ENCODE peak calls at places on chromosomes 7 and 10, in four cellular contexts. Y is A549, S is WTC11, G is HepG2. X is an unnamed sample.

GRCh38 chr10:117621196-117621595 is 78.7 kb downstream of the EMX2 start:
- DNase-seq in S (no peak), G (no peak), Y (no peak), X (no peak)

GRCh38 chr7:88357295-88357694 is 50.6 kb upstream of the STEAP4 start:
- DNase-seq in Y (peak), S (peak), G (no peak), X (no peak)

GRCh38 chr7:27200761-27201230 is 905 bp upstream of the HOXA13 start:
- DNase-seq in Y (no peak), S (no peak), G (no peak), X (no peak)

GRCh38 chr7:32501522-32501921 is 6.2 kb downstream of the AVL9 start:
- DNase-seq in Y (no peak), G (peak), S (no peak), X (no peak)

GRCh38 chr7:175955-176354 is 16.4 kb upstream of the FAM20C start:
- DNase-seq in Y (no peak), G (no peak), S (no peak), X (no peak)

GRCh38 chr10:44934416-44935200 is 23.5 kb downstream of the TMEM72 start:
- DNase-seq in Y (no peak), G (no peak), S (no peak), X (no peak)

GRCh38 chr10:30821269-30821993 is 191.9 kb upstream of the LYZL2 start:
- DNase-seq in Y (no peak), S (no peak), G (no peak), X (no peak)

GRCh38 chr7:64882341-64883112 is 20.5 kb upstream of the ZNF273 start:
- DNase-seq in G (no peak), S (no peak), Y (no peak), X (no peak)

GRCh38 chr10:43471929-43472720 is 35.2 kb downstream of the ZNF487 start:
- DNase-seq in Y (no peak), G (no peak), S (no peak), X (no peak)

GRCh38 chr10:70579234-70580002 is 23.1 kb downstream of the PRF1 start:
- DNase-seq in S (no peak), G (no peak), Y (no peak), X (peak)

GRCh38 chr10:80471715-80472233 is 17.7 kb downstream of the TSPAN14 start:
- DNase-seq in G (no peak), S (no peak), Y (no peak), X (no peak)

GRCh38 chr7:131027287-131027773 is 293.3 kb upstream of the KLF14 start:
- DNase-seq in Y (no peak), G (no peak), S (peak), X (peak)

GRCh38 chr7:28558236-28558635 is 145.9 kb downstream of the CREB5 start:
- DNase-seq in Y (no peak), S (no peak), G (no peak), X (no peak)

GRCh38 chr10:21138769-21139324 is 241.7 kb upstream of the NEBL start:
- DNase-seq in G (no peak), S (no peak), Y (no peak), X (no peak)

GRCh38 chr10:49649294-49649693 is 30.2 kb upstream of the C10orf53 start:
- DNase-seq in G (no peak), Y (no peak), S (peak), X (no peak)
- TF ChIP-seq HMGXB4 in G (no peak), Y (no peak), S (no peak), X (no peak)

GRCh38 chr10:102564209-102564834 is 60.5 kb downstream of the SUFU start:
- DNase-seq in Y (no peak), S (no peak), G (no peak), X (no peak)
- TF ChIP-seq HMGXB4 in Y (no peak), S (no peak), G (no peak), X (no peak)

DNA sequence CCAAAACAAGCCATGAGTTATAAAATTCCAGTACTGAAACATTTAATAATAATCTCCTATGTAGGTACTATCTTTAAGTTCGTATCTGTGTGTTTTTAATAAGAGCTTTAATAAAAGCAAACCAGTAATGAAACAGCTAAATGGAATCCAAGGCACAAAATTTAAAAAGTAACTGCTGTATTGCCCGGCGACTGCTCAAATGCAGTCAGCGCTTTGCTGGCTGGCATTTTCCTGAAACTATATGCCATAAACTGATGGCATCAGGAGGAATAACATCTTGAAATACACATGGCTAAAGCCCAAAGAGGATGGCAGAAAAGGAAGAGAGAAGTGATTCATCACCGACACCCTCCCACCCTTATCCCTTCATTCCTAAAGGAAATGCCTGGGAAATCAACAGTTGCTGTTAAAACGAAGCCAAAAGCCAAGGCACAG is 133.1 kb downstream of the CUBN start:
- DNase-seq in S (no peak), Y (no peak), G (no peak), X (peak)
- TF ChIP-seq HMGXB4 in S (no peak), Y (no peak), G (no peak), X (no peak)

GRCh38 chr7:43460733-43461348 is 122.1 kb upstream of the STK17A start:
- DNase-seq in Y (no peak), S (no peak), G (peak), X (no peak)
- TF ChIP-seq HMGXB4 in Y (no peak), S (no peak), G (no peak), X (no peak)

GRCh38 chr10:6382081-6382480 is 179.3 kb downstream of the PFKFB3 start:
- DNase-seq in Y (no peak), G (no peak), S (no peak), X (no peak)
- TF ChIP-seq HMGXB4 in Y (no peak), G (no peak), S (no peak), X (no peak)

DNA sequence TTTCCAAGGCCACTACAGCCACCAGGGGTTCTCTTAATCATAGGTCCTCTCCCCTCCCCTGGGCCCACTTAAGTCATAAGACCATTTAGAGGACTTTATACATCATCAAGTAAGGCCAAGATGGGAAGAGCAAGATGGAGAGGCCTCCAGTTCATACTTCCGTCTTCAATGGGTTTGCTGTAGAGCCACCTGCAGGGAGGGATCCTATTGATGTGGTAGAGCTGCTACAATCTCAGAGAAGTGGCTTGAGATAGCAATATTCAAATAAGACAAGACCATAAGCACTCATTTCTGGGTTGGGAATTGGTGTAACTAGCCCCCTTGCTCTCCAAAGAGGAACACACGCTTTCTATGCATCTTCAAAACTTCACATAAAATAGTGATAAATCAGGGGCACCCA is 214.2 kb downstream of the PLXNA4 start:
- DNase-seq in G (no peak), Y (no peak), S (no peak), X (no peak)
- TF ChIP-seq HMGXB4 in G (no peak), Y (no peak), S (no peak), X (no peak)

GRCh38 chr10:102409604-102410426 is 8.8 kb downstream of the PSD start:
- DNase-seq in S (peak), G (no peak), Y (no peak), X (no peak)

GRCh38 chr10:102410427-102411073 is 8.0 kb downstream of the PSD start:
- DNase-seq in Y (no peak), G (no peak), S (peak), X (peak)

GRCh38 chr10:102407641-102407943 is 11.0 kb downstream of the PSD start:
- DNase-seq in G (no peak), Y (no peak), S (no peak), X (no peak)

GRCh38 chr10:102408081-102408727 is 10.4 kb downstream of the PSD start:
- DNase-seq in Y (no peak), S (no peak), G (no peak), X (no peak)

GRCh38 chr10:102408728-102409603 is 9.6 kb downstream of the PSD start:
- DNase-seq in S (peak), Y (no peak), G (no peak), X (peak)
- TF ChIP-seq HMGXB4 in S (no peak), Y (no peak), G (no peak), X (no peak)

GRCh38 chr7:106844286-106844997 is 20.6 kb upstream of the PIK3CG start:
- DNase-seq in G (no peak), S (no peak), Y (no peak), X (no peak)

GRCh38 chr7:106840342-106840741 is 24.7 kb upstream of the PIK3CG start:
- DNase-seq in S (peak), Y (no peak), G (no peak), X (no peak)

GRCh38 chr7:106841896-106842390 is 23.1 kb upstream of the PIK3CG start:
- DNase-seq in Y (no peak), S (no peak), G (no peak), X (no peak)

GRCh38 chr7:106839511-106839910 is 25.6 kb upstream of the PIK3CG start:
- DNase-seq in S (no peak), Y (no peak), G (no peak), X (no peak)
- TF ChIP-seq HMGXB4 in S (no peak), Y (no peak), G (no peak), X (no peak)

GRCh38 chr10:87603196-87603595 is 56.5 kb upstream of the PAPSS2 start:
- DNase-seq in S (no peak), Y (peak), G (no peak), X (no peak)

GRCh38 chr10:87608756-87609155 is 50.9 kb upstream of the PAPSS2 start:
- DNase-seq in Y (no peak), S (no peak), G (no peak), X (no peak)

GRCh38 chr10:87605656-87606308 is 53.9 kb upstream of the PAPSS2 start:
- DNase-seq in S (no peak), G (no peak), Y (no peak), X (no peak)

GRCh38 chr10:87598700-87599099 is 61.0 kb upstream of the PAPSS2 start:
- DNase-seq in Y (no peak), G (no peak), S (no peak), X (no peak)

GRCh38 chr10:87603769-87604168 is 55.9 kb upstream of the PAPSS2 start:
- DNase-seq in G (no peak), S (no peak), Y (no peak), X (no peak)
- TF ChIP-seq HMGXB4 in G (no peak), S (no peak), Y (no peak), X (no peak)

DNA sequence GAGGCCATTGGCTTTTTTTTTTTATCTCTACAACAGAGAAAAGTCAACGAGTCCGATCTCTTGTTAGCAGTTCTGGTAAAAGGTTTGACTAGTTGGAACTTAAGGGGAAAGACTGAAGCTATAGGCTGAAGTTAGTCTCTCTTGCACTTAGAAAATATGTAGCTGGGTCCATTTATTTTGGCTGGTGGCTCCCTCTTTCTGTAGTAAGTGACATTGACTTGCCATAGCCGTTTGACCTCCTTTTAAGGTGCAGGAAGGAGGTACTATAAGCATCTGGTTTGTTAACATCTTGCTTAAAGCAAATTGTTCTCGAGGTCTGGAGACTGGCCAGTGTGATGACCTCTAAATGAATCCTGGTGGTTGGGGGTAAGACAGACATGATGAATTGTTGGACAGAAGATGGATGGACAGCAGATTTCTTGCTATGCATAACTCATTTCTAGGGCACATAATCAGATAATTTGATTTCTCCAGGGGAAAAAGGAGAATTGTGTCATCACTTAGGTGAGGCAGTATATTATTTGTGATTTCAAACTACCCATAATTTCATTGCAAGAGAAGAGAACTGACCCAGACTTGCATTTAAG is 356.3 kb upstream of the GALNT17 start:
- DNase-seq in S (no peak), Y (peak), G (no peak), X (peak)
- TF ChIP-seq HMGXB4 in S (no peak), Y (no peak), G (no peak), X (no peak)